ENCODE peak calls at places on chromosomes 16 and 17, in six cellular contexts. One of them, this sample, is unnamed.

GRCh38 chr17:3912827-3913226 is 3.4 kb downstream of the P2RX1 start:
- DNase-seq in GM13977: no peak
- DNase-seq in left lung: no peak
- DNase-seq in choroid plexus epithelial cell: no peak
- DNase-seq in heart left ventricle: no peak
- DNase-seq in stimulated activated CD4-positive, alpha-beta T cell treated with anti-CD3 and anti-CD28 coated beads, Interleukin-15, amount 100 ng/mL, for 48 hours: no peak
- DNase-seq in this sample: no peak

GRCh38 chr17:75270218-75270965 is 639 bp downstream of the MIF4GD start:
- DNase-seq in GM13977: peak
- DNase-seq in left lung: peak
- DNase-seq in choroid plexus epithelial cell: peak
- DNase-seq in heart left ventricle: peak
- DNase-seq in stimulated activated CD4-positive, alpha-beta T cell treated with anti-CD3 and anti-CD28 coated beads, Interleukin-15, amount 100 ng/mL, for 48 hours: peak
- DNase-seq in this sample: peak

GRCh38 chr17:42659079-42659931 is at the start of gene TUBG2:
- DNase-seq in GM13977: peak
- DNase-seq in left lung: peak
- DNase-seq in choroid plexus epithelial cell: peak
- DNase-seq in heart left ventricle: peak
- DNase-seq in stimulated activated CD4-positive, alpha-beta T cell treated with anti-CD3 and anti-CD28 coated beads, Interleukin-15, amount 100 ng/mL, for 48 hours: peak
- DNase-seq in this sample: peak

GRCh38 chr17:81403040-81403467 is 7.8 kb downstream of the BAHCC1 start:
- DNase-seq in GM13977: no peak
- DNase-seq in left lung: no peak
- DNase-seq in choroid plexus epithelial cell: peak
- DNase-seq in heart left ventricle: no peak
- DNase-seq in stimulated activated CD4-positive, alpha-beta T cell treated with anti-CD3 and anti-CD28 coated beads, Interleukin-15, amount 100 ng/mL, for 48 hours: no peak
- DNase-seq in this sample: no peak

GRCh38 chr17:45677770-45678169 is 106.3 kb upstream of the CRHR1 start:
- DNase-seq in GM13977: no peak
- DNase-seq in left lung: no peak
- DNase-seq in choroid plexus epithelial cell: peak
- DNase-seq in heart left ventricle: no peak
- DNase-seq in stimulated activated CD4-positive, alpha-beta T cell treated with anti-CD3 and anti-CD28 coated beads, Interleukin-15, amount 100 ng/mL, for 48 hours: no peak
- DNase-seq in this sample: no peak

GRCh38 chr16:2213817-2214720 is 571 bp downstream of the PGP start:
- DNase-seq in GM13977: no peak
- DNase-seq in left lung: peak
- DNase-seq in choroid plexus epithelial cell: peak
- DNase-seq in heart left ventricle: no peak
- DNase-seq in stimulated activated CD4-positive, alpha-beta T cell treated with anti-CD3 and anti-CD28 coated beads, Interleukin-15, amount 100 ng/mL, for 48 hours: no peak
- DNase-seq in this sample: no peak

GRCh38 chr16:12868169-12868568 is 33.2 kb upstream of the SHISA9 start:
- DNase-seq in GM13977: no peak
- DNase-seq in left lung: no peak
- DNase-seq in choroid plexus epithelial cell: no peak
- DNase-seq in heart left ventricle: no peak
- DNase-seq in stimulated activated CD4-positive, alpha-beta T cell treated with anti-CD3 and anti-CD28 coated beads, Interleukin-15, amount 100 ng/mL, for 48 hours: no peak
- DNase-seq in this sample: no peak

GRCh38 chr16:14445935-14446715 is 183.9 kb downstream of the PARN start:
- DNase-seq in GM13977: no peak
- DNase-seq in left lung: no peak
- DNase-seq in choroid plexus epithelial cell: no peak
- DNase-seq in heart left ventricle: no peak
- DNase-seq in stimulated activated CD4-positive, alpha-beta T cell treated with anti-CD3 and anti-CD28 coated beads, Interleukin-15, amount 100 ng/mL, for 48 hours: no peak
- DNase-seq in this sample: no peak

GRCh38 chr17:5557485-5557884 is 26.8 kb downstream of the NLRP1 start:
- DNase-seq in GM13977: no peak
- DNase-seq in left lung: no peak
- DNase-seq in choroid plexus epithelial cell: peak
- DNase-seq in heart left ventricle: no peak
- DNase-seq in stimulated activated CD4-positive, alpha-beta T cell treated with anti-CD3 and anti-CD28 coated beads, Interleukin-15, amount 100 ng/mL, for 48 hours: no peak
- DNase-seq in this sample: no peak

This sample was measured in mucosa of descending colon.